ENCODE peak calls at places on chromosomes 6 and 20, in four cellular contexts. I, C, O and U are unnamed samples.

GRCh38 chr20:3456648-3457047 is 14.2 kb upstream of the ATRN start:
- DNase-seq in C (no peak), I (no peak), O (no peak), U (no peak)

GRCh38 chr6:26538572-26538902 is 371 bp downstream of the HMGN4 start:
- DNase-seq in C (no peak), O (no peak), I (no peak), U (no peak)

GRCh38 chr6:56040271-56040670 is 164.9 kb upstream of the BMP5 start:
- DNase-seq in I (no peak), C (no peak), O (no peak), U (no peak)

GRCh38 chr6:82570083-82570482 is 206.5 kb downstream of the TPBG start:
- DNase-seq in O (no peak), C (peak; percentile 13), I (no peak), U (no peak)

GRCh38 chr6:28345201-28345600 is 4.5 kb upstream of the ZKSCAN3 start:
- DNase-seq in O (no peak), C (peak; percentile 56), I (no peak), U (no peak)

GRCh38 chr6:146312606-146313005 is 231.0 kb upstream of the RAB32 start:
- DNase-seq in O (no peak), I (no peak), C (no peak), U (no peak)

GRCh38 chr20:61977387-61977786 is 88.3 kb downstream of the TAF4 start:
- DNase-seq in O (no peak), C (no peak), I (no peak), U (no peak)

GRCh38 chr20:53943522-53944291 is 126.7 kb downstream of the BCAS1 start:
- DNase-seq in O (peak; percentile 55), C (peak; percentile 34), I (no peak), U (peak; percentile 44)

GRCh38 chr20:17589161-17589834 is 19.4 kb downstream of the DSTN start:
- DNase-seq in I (no peak), O (no peak), C (no peak), U (no peak)

GRCh38 chr6:4774715-4775590 is 1.3 kb upstream of the CDYL start:
- DNase-seq in I (no peak), O (no peak), C (no peak), U (no peak)

GRCh38 chr6:99393698-99394531 is at the start of gene COQ3:
- DNase-seq in O (peak; percentile 89), C (peak; percentile 84), I (peak; percentile 74), U (peak; percentile 94)

GRCh38 chr6:142893088-142893487 is 51.9 kb downstream of the HIVEP2 start:
- DNase-seq in O (no peak), I (no peak), C (no peak), U (no peak)

GRCh38 chr20:17558154-17558940 is 11.5 kb upstream of the DSTN start:
- DNase-seq in O (peak; percentile 56), C (peak; percentile 83), I (peak; percentile 93), U (peak; percentile 45)

GRCh38 chr6:36364669-36365479 is 22.6 kb downstream of the ETV7 start:
- DNase-seq in C (no peak), I (peak; percentile 19), O (no peak), U (no peak)

GRCh38 chr20:13449868-13450441 is 188.8 kb downstream of the TASP1 start:
- DNase-seq in O (no peak), I (no peak), C (no peak), U (no peak)

GRCh38 chr6:79646006-79646405 is 14.9 kb downstream of the SH3BGRL2 start:
- DNase-seq in I (no peak), O (peak; percentile 31), C (no peak), U (peak; percentile 47)

GRCh38 chr6:48535569-48535968 is 424.6 kb upstream of the PTCHD4 start:
- DNase-seq in I (no peak), O (no peak), C (no peak), U (no peak)

GRCh38 chr20:2335096-2335495 is 39.3 kb downstream of the TGM3 start:
- DNase-seq in C (no peak), O (no peak), I (no peak), U (peak; percentile 29)

GRCh38 chr20:49169547-49169946 is 18.6 kb downstream of the STAU1 start:
- DNase-seq in I (no peak), O (no peak), C (no peak), U (no peak)

GRCh38 chr6:156955494-156956183 is 178.5 kb downstream of the ARID1B start:
- DNase-seq in I (no peak), O (no peak), C (no peak), U (no peak)

GRCh38 chr20:11108102-11108842 is 434.5 kb upstream of the JAG1 start:
- DNase-seq in O (no peak), C (no peak), I (no peak), U (no peak)

GRCh38 chr6:7975764-7976146 is 65.2 kb upstream of the TXNDC5 start:
- DNase-seq in I (peak; percentile 16), C (peak; percentile 27), O (no peak), U (no peak)

GRCh38 chr20:23121766-23122095 is 35.6 kb upstream of the CD93 start:
- DNase-seq in O (no peak), C (no peak), I (no peak), U (no peak)

GRCh38 chr6:144063744-144064401 is 31.5 kb downstream of the SF3B5 start:
- DNase-seq in C (peak; percentile 50), O (peak; percentile 96), I (peak; percentile 53), U (peak; percentile 79)
- TF ChIP-seq CTCF in C (peak; percentile 76), O (peak; percentile 48), I (peak; percentile 17), U (peak; percentile 7)

GRCh38 chr6:29887330-29887818 is 55.0 kb upstream of the HLA-A start:
- DNase-seq in C (no peak), I (no peak), O (no peak), U (no peak)
- TF ChIP-seq RNF2 in C (no peak), I (no peak), O (no peak), U (no peak)

GRCh38 chr20:56516631-56517030 is 7.9 kb upstream of the FAM209A start:
- DNase-seq in O (no peak), C (no peak), I (no peak), U (no peak)

GRCh38 chr20:56517641-56518040 is 6.9 kb upstream of the FAM209A start:
- DNase-seq in C (no peak), I (no peak), O (no peak), U (no peak)

GRCh38 chr20:56517211-56517610 is 7.3 kb upstream of the FAM209A start:
- DNase-seq in I (no peak), C (no peak), O (no peak), U (no peak)

GRCh38 chr20:56513807-56514150 is 10.8 kb upstream of the FAM209A start:
- DNase-seq in I (no peak), C (no peak), O (no peak), U (no peak)

DNA sequence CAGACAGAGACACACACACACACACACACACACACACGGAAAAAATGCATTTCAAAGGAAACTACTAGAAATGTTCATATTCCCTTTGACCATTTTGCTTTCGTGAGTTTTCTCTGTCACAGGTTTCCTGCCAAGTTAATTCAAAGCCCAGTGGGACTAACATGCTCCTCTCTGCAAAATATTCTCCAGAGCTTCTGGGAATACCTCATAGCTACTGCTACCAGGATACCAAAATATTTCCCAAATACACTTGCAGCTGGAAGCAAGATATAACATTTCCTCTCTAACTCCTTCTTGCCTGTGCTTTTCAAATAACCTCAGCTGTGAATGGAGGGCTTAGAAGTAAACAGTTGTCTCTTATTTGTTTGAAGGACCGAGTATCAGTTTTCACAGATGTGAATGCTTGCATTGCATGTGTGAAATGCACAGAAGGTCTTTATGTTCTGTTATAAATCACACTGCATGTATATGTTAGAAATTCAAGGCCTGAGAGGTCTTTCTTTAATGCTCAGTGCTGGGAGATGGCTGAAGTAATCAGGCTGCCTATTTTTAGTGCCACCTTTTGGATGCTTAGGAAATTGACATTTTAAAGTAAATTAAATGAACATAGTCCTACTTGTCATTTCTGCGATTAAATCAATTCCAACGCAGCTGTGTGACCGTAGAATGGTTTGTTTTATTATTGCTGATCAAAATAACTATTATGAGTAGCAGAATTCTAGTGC is 8.7 kb upstream of the FAM209A start:
- DNase-seq in C (no peak), O (no peak), I (no peak), U (no peak)
- TF ChIP-seq CTCF in C (peak; percentile 32), O (no peak), I (peak; percentile 41), U (no peak)

GRCh38 chr6:31174378-31174777 is 3.9 kb upstream of the POU5F1 start:
- DNase-seq in I (no peak), C (no peak), O (no peak), U (no peak)

GRCh38 chr6:31173406-31173805 is 2.9 kb upstream of the POU5F1 start:
- DNase-seq in I (no peak), O (no peak), C (no peak), U (no peak)

GRCh38 chr6:31178143-31179041 is 7.9 kb upstream of the POU5F1 start:
- DNase-seq in O (no peak), C (no peak), I (no peak), U (no peak)

GRCh38 chr6:31172973-31173384 is 2.5 kb upstream of the POU5F1 start:
- DNase-seq in O (no peak), C (no peak), I (no peak), U (peak; percentile 87)

DNA sequence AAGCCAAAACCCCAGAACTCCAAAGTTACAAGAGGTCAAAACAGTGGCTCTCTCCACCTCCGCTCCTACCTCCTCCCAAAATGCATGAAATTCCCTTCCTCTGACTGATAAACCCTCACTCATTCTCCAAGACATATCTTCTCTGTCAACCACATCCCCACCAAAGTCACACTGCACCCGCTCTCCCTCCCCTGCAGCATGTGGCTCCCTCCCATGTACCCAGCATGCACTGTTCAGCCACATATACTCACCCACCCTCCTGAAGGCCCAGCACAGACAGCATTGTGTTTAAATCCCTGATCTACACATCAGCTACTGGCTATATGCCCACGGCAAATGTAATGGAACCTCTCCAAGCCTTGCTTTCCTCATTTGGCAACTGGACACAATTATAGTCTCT is 5.5 kb upstream of the POU5F1 start:
- DNase-seq in O (peak; percentile 58), C (no peak), I (no peak), U (no peak)
- TF ChIP-seq RNF2 in O (no peak), C (no peak), I (no peak), U (no peak)

GRCh38 chr6:167044696-167045095 is 45.5 kb downstream of the CEP43 start:
- DNase-seq in O (no peak), C (no peak), I (no peak), U (no peak)

GRCh38 chr6:167047554-167047953 is 48.4 kb downstream of the CEP43 start:
- DNase-seq in C (no peak), O (no peak), I (no peak), U (no peak)

GRCh38 chr6:167049275-167049674 is 50.1 kb downstream of the CEP43 start:
- DNase-seq in I (no peak), O (no peak), C (no peak), U (no peak)

GRCh38 chr6:167046861-167047495 is 47.8 kb downstream of the CEP43 start:
- DNase-seq in C (no peak), O (no peak), I (no peak), U (no peak)

DNA sequence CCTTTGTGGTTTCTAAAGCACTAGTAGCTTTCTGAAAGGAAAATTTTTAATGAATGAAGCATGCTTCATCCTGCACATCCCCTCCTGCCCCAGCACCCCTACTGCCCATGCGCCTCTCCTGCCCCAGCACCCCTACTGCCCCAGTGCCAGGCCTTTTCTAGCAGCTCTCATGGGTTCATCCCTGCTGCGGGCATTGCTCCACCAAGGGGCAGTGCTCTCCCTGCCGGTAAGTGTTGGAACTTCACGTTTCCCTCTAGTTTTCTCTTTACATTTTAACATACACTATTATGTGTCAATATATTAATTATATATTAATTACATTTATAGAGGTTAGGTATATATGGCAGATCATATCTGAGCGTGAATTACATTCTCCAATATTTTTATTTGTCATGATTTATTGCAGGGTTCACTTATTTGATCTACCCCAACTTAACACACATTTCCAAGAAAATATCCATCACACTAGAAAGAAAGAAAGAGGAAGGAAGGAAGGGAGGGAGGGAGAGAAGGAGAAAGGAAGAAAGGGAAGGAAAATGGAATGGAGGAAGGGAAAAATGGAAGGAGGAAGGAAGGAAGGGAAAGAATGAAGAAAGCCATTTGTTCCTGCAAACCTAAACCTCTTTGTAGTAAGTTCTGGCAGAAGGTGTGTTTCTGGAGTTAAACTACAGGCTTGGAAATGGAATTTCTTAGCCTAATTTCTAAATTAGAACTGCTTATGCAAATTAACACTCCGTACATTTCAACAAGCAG is 46.8 kb downstream of the CEP43 start:
- DNase-seq in I (peak; percentile 13), C (peak; percentile 21), O (peak; percentile 37), U (no peak)
- TF ChIP-seq CTCF in I (peak; percentile 19), C (peak; percentile 55), O (peak; percentile 45), U (peak; percentile 32)